ENCODE peak calls at places on chromosomes 1 and 21, in eight cellular contexts. One of them, this sample, is unnamed.

GRCh38 chr1:24283326-24284155 is 35.6 kb upstream of the GRHL3 start:
- ATAC-seq in activated naive CD8-positive, alpha-beta T cell treated with anti-CD3 and anti-CD28 coated beads, Interleukin-2, amount 50 U/mL, for 24 hours: no peak
- ATAC-seq in stimulated activated naive CD8-positive, alpha-beta T cell treated with anti-CD3 and anti-CD28 coated beads, Interleukin-15, Interleukin-2, amounts not matched to agents 100 U/mL and 50 U/mL, for 24 hours: no peak
- ATAC-seq in left cardiac atrium: no peak
- ATAC-seq in HepG2: no peak
- ATAC-seq in aorta: no peak
- ATAC-seq in Right ventricle myocardium superior: no peak
- ATAC-seq in Right ventricle myocardium inferior: no peak
- ATAC-seq in this sample: no peak

GRCh38 chr1:178263341-178263740 is 169.4 kb downstream of the RASAL2 start:
- ATAC-seq in activated naive CD8-positive, alpha-beta T cell treated with anti-CD3 and anti-CD28 coated beads, Interleukin-2, amount 50 U/mL, for 24 hours: no peak
- ATAC-seq in stimulated activated naive CD8-positive, alpha-beta T cell treated with anti-CD3 and anti-CD28 coated beads, Interleukin-15, Interleukin-2, amounts not matched to agents 100 U/mL and 50 U/mL, for 24 hours: no peak
- ATAC-seq in left cardiac atrium: no peak
- ATAC-seq in HepG2: no peak
- ATAC-seq in aorta: no peak
- ATAC-seq in Right ventricle myocardium superior: no peak
- ATAC-seq in Right ventricle myocardium inferior: no peak
- ATAC-seq in this sample: peak

GRCh38 chr1:12511128-12511484 is 106.9 kb downstream of the DHRS3 start:
- ATAC-seq in activated naive CD8-positive, alpha-beta T cell treated with anti-CD3 and anti-CD28 coated beads, Interleukin-2, amount 50 U/mL, for 24 hours: no peak
- ATAC-seq in stimulated activated naive CD8-positive, alpha-beta T cell treated with anti-CD3 and anti-CD28 coated beads, Interleukin-15, Interleukin-2, amounts not matched to agents 100 U/mL and 50 U/mL, for 24 hours: no peak
- ATAC-seq in left cardiac atrium: no peak
- ATAC-seq in HepG2: no peak
- ATAC-seq in aorta: no peak
- ATAC-seq in Right ventricle myocardium superior: no peak
- ATAC-seq in Right ventricle myocardium inferior: no peak
- ATAC-seq in this sample: no peak

GRCh38 chr1:97050501-97050900 is 328.9 kb downstream of the PTBP2 start:
- ATAC-seq in activated naive CD8-positive, alpha-beta T cell treated with anti-CD3 and anti-CD28 coated beads, Interleukin-2, amount 50 U/mL, for 24 hours: no peak
- ATAC-seq in stimulated activated naive CD8-positive, alpha-beta T cell treated with anti-CD3 and anti-CD28 coated beads, Interleukin-15, Interleukin-2, amounts not matched to agents 100 U/mL and 50 U/mL, for 24 hours: no peak
- ATAC-seq in left cardiac atrium: no peak
- ATAC-seq in HepG2: no peak
- ATAC-seq in aorta: no peak
- ATAC-seq in Right ventricle myocardium superior: no peak
- ATAC-seq in Right ventricle myocardium inferior: no peak
- ATAC-seq in this sample: no peak

GRCh38 chr1:33295450-33296081 is 25.3 kb downstream of the A3GALT2 start:
- ATAC-seq in activated naive CD8-positive, alpha-beta T cell treated with anti-CD3 and anti-CD28 coated beads, Interleukin-2, amount 50 U/mL, for 24 hours: peak
- ATAC-seq in stimulated activated naive CD8-positive, alpha-beta T cell treated with anti-CD3 and anti-CD28 coated beads, Interleukin-15, Interleukin-2, amounts not matched to agents 100 U/mL and 50 U/mL, for 24 hours: peak
- ATAC-seq in left cardiac atrium: peak
- ATAC-seq in HepG2: peak
- ATAC-seq in aorta: peak
- ATAC-seq in Right ventricle myocardium superior: peak
- ATAC-seq in Right ventricle myocardium inferior: peak
- ATAC-seq in this sample: peak

GRCh38 chr1:231252336-231252735 is 11.3 kb downstream of the GNPAT start:
- ATAC-seq in activated naive CD8-positive, alpha-beta T cell treated with anti-CD3 and anti-CD28 coated beads, Interleukin-2, amount 50 U/mL, for 24 hours: no peak
- ATAC-seq in stimulated activated naive CD8-positive, alpha-beta T cell treated with anti-CD3 and anti-CD28 coated beads, Interleukin-15, Interleukin-2, amounts not matched to agents 100 U/mL and 50 U/mL, for 24 hours: no peak
- ATAC-seq in left cardiac atrium: no peak
- ATAC-seq in HepG2: no peak
- ATAC-seq in aorta: no peak
- ATAC-seq in Right ventricle myocardium superior: no peak
- ATAC-seq in Right ventricle myocardium inferior: no peak
- ATAC-seq in this sample: no peak

GRCh38 chr1:8350914-8351684 is 33.2 kb downstream of the SLC45A1 start:
- ATAC-seq in activated naive CD8-positive, alpha-beta T cell treated with anti-CD3 and anti-CD28 coated beads, Interleukin-2, amount 50 U/mL, for 24 hours: peak
- ATAC-seq in stimulated activated naive CD8-positive, alpha-beta T cell treated with anti-CD3 and anti-CD28 coated beads, Interleukin-15, Interleukin-2, amounts not matched to agents 100 U/mL and 50 U/mL, for 24 hours: no peak
- ATAC-seq in left cardiac atrium: no peak
- ATAC-seq in HepG2: no peak
- ATAC-seq in aorta: no peak
- ATAC-seq in Right ventricle myocardium superior: no peak
- ATAC-seq in Right ventricle myocardium inferior: no peak
- ATAC-seq in this sample: no peak

GRCh38 chr21:39048064-39048463 is 135.2 kb downstream of the PSMG1 start:
- ATAC-seq in activated naive CD8-positive, alpha-beta T cell treated with anti-CD3 and anti-CD28 coated beads, Interleukin-2, amount 50 U/mL, for 24 hours: no peak
- ATAC-seq in stimulated activated naive CD8-positive, alpha-beta T cell treated with anti-CD3 and anti-CD28 coated beads, Interleukin-15, Interleukin-2, amounts not matched to agents 100 U/mL and 50 U/mL, for 24 hours: no peak
- ATAC-seq in left cardiac atrium: peak
- ATAC-seq in HepG2: peak
- ATAC-seq in aorta: no peak
- ATAC-seq in Right ventricle myocardium superior: peak
- ATAC-seq in Right ventricle myocardium inferior: no peak
- ATAC-seq in this sample: no peak

GRCh38 chr21:29072873-29073221 is 601 bp downstream of the CCT8 start:
- ATAC-seq in activated naive CD8-positive, alpha-beta T cell treated with anti-CD3 and anti-CD28 coated beads, Interleukin-2, amount 50 U/mL, for 24 hours: no peak
- ATAC-seq in stimulated activated naive CD8-positive, alpha-beta T cell treated with anti-CD3 and anti-CD28 coated beads, Interleukin-15, Interleukin-2, amounts not matched to agents 100 U/mL and 50 U/mL, for 24 hours: no peak
- ATAC-seq in left cardiac atrium: peak
- ATAC-seq in HepG2: peak
- ATAC-seq in aorta: no peak
- ATAC-seq in Right ventricle myocardium superior: peak
- ATAC-seq in Right ventricle myocardium inferior: no peak
- ATAC-seq in this sample: no peak